ENCODE peak calls at places on chromosomes 2 and 18, in four cellular contexts. P is body of pancreas, Y is GM12891, R is A549. E is an unnamed sample.

GRCh38 chr18:32389868-32390267 is 80.8 kb downstream of the GAREM1 start:
- DNase-seq in P (peak; percentile 91), Y (no peak), R (no peak), E (no peak)

GRCh38 chr2:59882822-59883221 is 670.6 kb downstream of the BCL11A start:
- DNase-seq in P (no peak), Y (no peak), R (no peak), E (no peak)

GRCh38 chr2:85678794-85679672 is 11.0 kb upstream of the SFTPB start:
- DNase-seq in P (peak; percentile 94), Y (peak; percentile 78), R (peak; percentile 80), E (peak; percentile 71)

GRCh38 chr2:20190862-20191713 is 33.8 kb downstream of the SDC1 start:
- DNase-seq in P (peak; percentile 54), Y (no peak), R (peak; percentile 79), E (no peak)

GRCh38 chr2:74100254-74101216 is 47.2 kb downstream of the BOLA3 start:
- DNase-seq in P (no peak), Y (no peak), R (no peak), E (no peak)

GRCh38 chr2:158486150-158486969 is 29.6 kb downstream of the PKP4 start:
- DNase-seq in P (no peak), Y (no peak), R (no peak), E (no peak)

GRCh38 chr2:240235149-240235803 is 94.8 kb upstream of the OTOS start:
- DNase-seq in P (peak; percentile 12), Y (no peak), R (no peak), E (no peak)

GRCh38 chr2:197904446-197904845 is 100.1 kb downstream of the PLCL1 start:
- DNase-seq in P (no peak), Y (no peak), R (no peak), E (no peak)

GRCh38 chr2:185372188-185372587 is 366.4 kb upstream of the FSIP2 start:
- DNase-seq in P (no peak), Y (no peak), R (no peak), E (no peak)

GRCh38 chr18:58699551-58699950 is 28.3 kb downstream of the MALT1 start:
- DNase-seq in P (no peak), Y (no peak), R (no peak), E (peak; percentile 60)

GRCh38 chr2:162711832-162712540 is 126.6 kb downstream of the KCNH7 start:
- DNase-seq in P (no peak), Y (no peak), R (no peak), E (no peak)

GRCh38 chr2:2872713-2873449 is 504.7 kb downstream of the EIPR1 start:
- DNase-seq in P (no peak), Y (no peak), R (no peak), E (no peak)

GRCh38 chr2:128756372-128756730 is 437.7 kb upstream of the HS6ST1 start:
- DNase-seq in P (peak; percentile 82), Y (no peak), R (no peak), E (no peak)

GRCh38 chr2:205020673-205021072 is 475.4 kb downstream of the PARD3B start:
- DNase-seq in P (no peak), Y (no peak), R (no peak), E (no peak)

GRCh38 chr2:149169653-149170052 is 131.2 kb downstream of the LYPD6B start:
- DNase-seq in P (peak; percentile 55), Y (no peak), R (no peak), E (no peak)

GRCh38 chr18:21074336-21075323 is 37.0 kb downstream of the ROCK1 start:
- DNase-seq in P (no peak), Y (no peak), R (no peak), E (no peak)

GRCh38 chr2:74142340-74142739 is 5.4 kb downstream of the BOLA3 start:
- DNase-seq in P (no peak), Y (no peak), R (peak; percentile 62), E (peak; percentile 58)

GRCh38 chr2:201466050-201466660 is 14.6 kb downstream of the STRADB start:
- DNase-seq in P (no peak), Y (no peak), R (no peak), E (no peak)

GRCh38 chr18:58355243-58355642 is 273.6 kb downstream of the ALPK2 start:
- DNase-seq in P (no peak), Y (no peak), R (no peak), E (no peak)

GRCh38 chr2:165371356-165371755 is 98.1 kb upstream of the CSRNP3 start:
- DNase-seq in P (no peak), Y (no peak), R (no peak), E (peak; percentile 3)

GRCh38 chr18:9535430-9535972 is 60.2 kb downstream of the RALBP1 start:
- DNase-seq in P (no peak), Y (no peak), R (peak; percentile 34), E (no peak)

GRCh38 chr2:168138369-168138768 is 109.0 kb downstream of the STK39 start:
- DNase-seq in P (no peak), Y (no peak), R (no peak), E (no peak)

GRCh38 chr2:25831744-25832449 is 46.4 kb downstream of the ASXL2 start:
- DNase-seq in P (no peak), Y (no peak), R (no peak), E (no peak)

GRCh38 chr2:48851161-48851560 is 95.6 kb upstream of the LHCGR start:
- DNase-seq in P (no peak), Y (no peak), R (no peak), E (no peak)

GRCh38 chr18:79933765-79934164 is 17.7 kb downstream of the SLC66A2 start:
- DNase-seq in P (peak; percentile 80), Y (no peak), R (no peak), E (no peak)

GRCh38 chr18:44679912-44680270 is 797 bp upstream of the SETBP1 start:
- DNase-seq in P (peak; percentile 63), Y (peak; percentile 29), R (peak; percentile 54), E (peak; percentile 69)

GRCh38 chr2:152094014-152094413 is 4.8 kb downstream of the CACNB4 start:
- DNase-seq in P (no peak), Y (no peak), R (no peak), E (no peak)

GRCh38 chr2:159209341-159210306 is 76.9 kb downstream of the WDSUB1 start:
- DNase-seq in P (no peak), Y (no peak), R (no peak), E (no peak)

GRCh38 chr18:5817821-5818220 is 77.5 kb downstream of the TMEM200C start:
- DNase-seq in P (no peak), Y (no peak), R (no peak), E (no peak)

GRCh38 chr2:230418341-230419016 is 2.5 kb downstream of the SP100 start:
- DNase-seq in P (no peak), Y (no peak), R (no peak), E (no peak)

GRCh38 chr2:230414302-230414701 is 1.7 kb upstream of the SP100 start:
- DNase-seq in P (no peak), Y (no peak), R (no peak), E (no peak)

GRCh38 chr2:230417436-230417835 is 1.4 kb downstream of the SP100 start:
- DNase-seq in P (no peak), Y (no peak), R (no peak), E (no peak)

GRCh38 chr2:230413465-230413864 is 2.5 kb upstream of the SP100 start:
- DNase-seq in P (no peak), Y (no peak), R (peak; percentile 14), E (peak; percentile 16)

GRCh38 chr2:230416061-230416721 is at the start of gene SP100:
- DNase-seq in P (peak; percentile 72), Y (peak; percentile 42), R (peak; percentile 69), E (peak; percentile 91)
- TF ChIP-seq POLR2A in P (peak; percentile 37), Y (peak; percentile 89), R (peak; percentile 66), E (peak; percentile 87)

GRCh38 chr18:62720766-62721613 is 5.6 kb downstream of the PHLPP1 start:
- DNase-seq in P (no peak), Y (no peak), R (no peak), E (no peak)

GRCh38 chr18:62723666-62724281 is 8.4 kb downstream of the PHLPP1 start:
- DNase-seq in P (no peak), Y (no peak), R (no peak), E (no peak)

GRCh38 chr18:62725896-62726295 is 10.6 kb downstream of the PHLPP1 start:
- DNase-seq in P (no peak), Y (no peak), R (no peak), E (no peak)

GRCh38 chr18:62720048-62720447 is 4.7 kb downstream of the PHLPP1 start:
- DNase-seq in P (no peak), Y (no peak), R (no peak), E (no peak)

DNA sequence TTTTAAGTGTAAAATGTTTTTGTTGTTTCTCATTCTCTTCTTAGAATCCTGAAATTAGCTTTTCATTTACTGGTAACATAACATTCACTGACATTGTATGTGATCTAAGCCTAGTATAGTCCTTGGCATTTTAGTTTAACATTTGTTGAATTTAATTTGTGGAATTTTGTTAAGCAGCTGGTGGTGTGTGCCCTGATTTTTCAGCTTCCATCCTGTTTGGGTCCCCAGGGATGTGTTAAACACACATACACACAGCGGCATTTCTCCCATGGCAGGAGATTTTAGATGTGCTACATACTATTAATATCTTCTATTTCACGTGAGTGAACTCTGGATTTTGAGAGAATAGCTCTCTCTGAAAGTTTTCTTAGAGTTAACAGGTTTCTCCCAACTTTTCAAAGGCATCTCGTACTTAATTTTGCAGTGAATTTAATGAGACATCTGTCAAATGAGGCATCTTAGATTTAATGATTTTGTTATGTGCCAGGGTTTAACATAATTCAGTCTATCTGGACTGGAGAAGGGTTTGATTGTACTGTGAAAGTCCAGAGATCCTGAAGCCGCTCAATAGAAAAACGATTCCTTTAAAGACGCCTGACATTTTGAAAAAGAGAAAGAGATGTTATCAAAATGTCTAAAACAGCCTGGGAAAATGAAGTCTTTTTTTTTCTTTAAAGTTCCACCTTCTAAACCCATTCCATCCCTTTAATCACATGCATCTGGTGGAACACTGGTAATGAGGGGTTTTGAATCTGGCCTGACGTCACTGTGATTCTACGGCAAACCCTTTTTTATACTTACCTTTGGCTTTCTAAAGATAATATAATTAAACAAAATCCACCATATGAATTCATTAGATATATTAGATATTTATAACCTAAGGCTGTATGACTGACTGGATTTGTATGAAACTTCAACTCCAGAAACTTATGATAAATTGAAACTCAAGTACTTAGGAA is 6.8 kb downstream of the PHLPP1 start:
- DNase-seq in P (no peak), Y (no peak), R (no peak), E (no peak)
- TF ChIP-seq POLR2A in P (no peak), Y (no peak), R (no peak), E (no peak)

GRCh38 chr2:18934886-18935285 is 345.5 kb upstream of the NT5C1B start:
- DNase-seq in P (no peak), Y (no peak), R (no peak), E (no peak)
- TF ChIP-seq POLR2A in P (no peak), Y (no peak), R (no peak), E (no peak)

DNA sequence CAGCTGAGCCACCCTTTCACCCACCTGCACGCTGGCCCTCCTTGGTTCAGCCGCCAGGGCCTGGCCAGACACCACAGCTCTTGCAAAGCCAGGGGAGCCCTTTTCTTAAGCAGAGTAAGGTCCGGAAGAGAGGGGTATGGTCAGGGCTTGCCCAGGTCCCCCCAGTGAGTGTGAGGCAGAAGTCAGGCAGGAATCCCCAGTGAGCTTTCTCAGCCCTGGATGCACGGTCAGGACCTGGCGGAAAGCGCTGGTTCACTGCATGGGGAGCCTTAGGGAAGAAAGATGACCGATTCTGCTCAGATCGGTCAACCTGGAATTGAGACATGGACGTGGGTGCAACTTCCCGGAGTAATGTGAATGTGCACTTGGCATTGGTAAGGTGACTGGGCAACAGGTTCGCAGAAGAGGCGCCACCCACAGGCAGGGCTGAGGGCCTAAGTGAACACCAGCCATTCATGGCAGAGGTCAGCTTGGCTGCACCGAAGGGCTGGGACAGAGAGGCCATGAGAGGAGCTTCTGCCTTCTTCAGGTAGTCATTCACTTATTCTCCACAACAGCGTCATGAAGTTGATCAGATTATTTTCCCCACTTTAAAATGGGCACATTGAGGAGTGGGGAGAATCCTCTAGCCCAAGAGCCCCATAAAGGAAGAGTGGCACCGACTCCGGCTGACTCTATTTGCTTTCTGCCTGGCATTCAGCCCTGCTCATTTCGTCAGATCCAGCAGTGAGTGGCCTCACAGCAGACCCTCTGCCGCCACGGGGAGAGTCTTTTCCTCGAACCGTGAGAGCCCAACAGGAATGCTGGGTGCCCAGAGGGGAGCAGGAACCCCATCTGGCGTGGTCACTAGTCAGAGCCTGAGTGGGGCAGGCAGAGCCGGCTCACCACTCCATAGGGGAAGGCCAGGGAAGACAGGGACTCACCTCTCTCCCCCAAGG is 35.8 kb downstream of the SCTR start:
- DNase-seq in P (peak; percentile 59), Y (no peak), R (peak; percentile 21), E (no peak)
- TF ChIP-seq POLR2A in P (no peak), Y (no peak), R (no peak), E (no peak)

E was measured in erythroblast.